ENCODE peak calls at places on chromosomes 16 and 17, in four cellular contexts. Q, I, R and Y are unnamed samples. For H3K36me3, the result is how much of the 10 kb centered on the place peaks cover.

GRCh38 chr17:40121191-40121885 is 433 bp upstream of the MSL1 start:
- DNase-seq in R (peak), I (peak), Q (peak), Y (peak)

GRCh38 chr16:89364603-89365002 is 125.8 kb downstream of the ANKRD11 start:
- DNase-seq in I (no peak), Q (no peak), R (no peak), Y (no peak)

GRCh38 chr17:27552467-27552779 is 78.6 kb upstream of the LGALS9 start:
- DNase-seq in R (no peak), I (no peak), Q (peak), Y (no peak)

GRCh38 chr17:40364121-40364861 is at the start of gene GJD3:
- DNase-seq in R (no peak), Q (no peak), I (no peak), Y (no peak)

GRCh38 chr17:7394452-7395191 is at the start of gene PLSCR3:
- DNase-seq in R (peak), I (peak), Q (peak), Y (peak)

GRCh38 chr17:48483004-48483403 is 47.8 kb downstream of the HOXB1 start:
- DNase-seq in I (no peak), Q (peak), R (no peak), Y (no peak)

GRCh38 chr17:64159051-64159590 is 29.2 kb upstream of the ERN1 start:
- DNase-seq in I (no peak), R (no peak), Q (no peak), Y (no peak)

GRCh38 chr16:64051826-64052225 is 1070.0 kb downstream of the CDH11 start:
- DNase-seq in I (no peak), Q (no peak), R (no peak), Y (no peak)

GRCh38 chr16:80803341-80804060 is 897 bp downstream of the CDYL2 start:
- DNase-seq in R (peak), Q (no peak), I (no peak), Y (peak)

GRCh38 chr17:36849871-36850348 is 87.4 kb upstream of the LHX1 start:
- DNase-seq in R (no peak), Q (peak), I (no peak), Y (no peak)

GRCh38 chr16:84603115-84603816 is 14.6 kb downstream of the COTL1 start:
- DNase-seq in Q (peak), R (peak), I (peak), Y (peak)

GRCh38 chr17:71460943-71461342 is 659.9 kb upstream of the SOX9 start:
- DNase-seq in I (no peak), R (no peak), Q (peak), Y (no peak)

GRCh38 chr17:68035131-68035522 is 408 bp upstream of the KPNA2 start:
- DNase-seq in Q (peak), R (peak), I (peak), Y (peak)

GRCh38 chr17:82866521-82867214 is 26.8 kb upstream of the ZNF750 start:
- DNase-seq in R (no peak), I (no peak), Q (peak), Y (no peak)

GRCh38 chr17:83073389-83074063 is 5.9 kb upstream of the METRNL start:
- DNase-seq in I (peak), R (no peak), Q (no peak), Y (peak)

GRCh38 chr17:1639549-1639948 is 6.0 kb downstream of the SCARF1 start:
- DNase-seq in Q (no peak), I (no peak), R (peak), Y (no peak)

GRCh38 chr17:50626037-50626574 is 8.6 kb upstream of the ABCC3 start:
- DNase-seq in R (peak), I (peak), Q (peak), Y (peak)

GRCh38 chr17:22467720-22468119 is 775.4 kb downstream of the KCNJ18 start:
- DNase-seq in R (no peak), I (no peak), Q (no peak), Y (no peak)

GRCh38 chr17:70552982-70553334 is 383.6 kb downstream of the KCNJ2 start:
- DNase-seq in R (no peak), Q (no peak), I (no peak), Y (no peak)

GRCh38 chr16:88315543-88316105 is 67.1 kb upstream of the ZNF469 start:
- DNase-seq in Q (peak), I (no peak), R (no peak), Y (peak)

GRCh38 chr16:35564889-35565288 is 2105.5 kb downstream of the TP53TG3F start:
- DNase-seq in Q (no peak), I (no peak), R (no peak), Y (no peak)

GRCh38 chr17:45719335-45720071 is 64.6 kb upstream of the CRHR1 start:
- DNase-seq in I (no peak), Q (peak), R (no peak), Y (no peak)

GRCh38 chr17:78174870-78175642 is 6.7 kb downstream of the SYNGR2 start:
- DNase-seq in I (peak), Q (no peak), R (no peak), Y (peak)

GRCh38 chr17:37177234-37177633 is 198.6 kb upstream of the C17orf78 start:
- DNase-seq in I (no peak), R (no peak), Q (no peak), Y (no peak)

GRCh38 chr17:444879-445454 is 92.4 kb upstream of the RPH3AL start:
- DNase-seq in R (no peak), I (no peak), Q (no peak), Y (no peak)

GRCh38 chr16:83992624-83993023 is 24.6 kb downstream of the NECAB2 start:
- DNase-seq in R (no peak), I (no peak), Q (peak), Y (no peak)

GRCh38 chr17:16623282-16623681 is 30.4 kb downstream of the ZNF624 start:
- DNase-seq in Q (no peak), R (no peak), I (no peak), Y (no peak)

GRCh38 chr17:42484304-42484703 is 25.6 kb downstream of the ATP6V0A1 start:
- DNase-seq in I (no peak), R (no peak), Q (no peak), Y (peak)

GRCh38 chr17:3667366-3668278 is 756 bp downstream of the TAX1BP3 start:
- DNase-seq in R (peak), Q (peak), I (peak), Y (peak)

GRCh38 chr17:50047488-50048126 is 8.3 kb upstream of the ITGA3 start:
- DNase-seq in I (no peak), R (no peak), Q (peak), Y (no peak)

GRCh38 chr16:88854306-88855111 is 2.2 kb downstream of the GALNS start:
- DNase-seq in R (no peak), I (no peak), Q (no peak), Y (peak)

GRCh38 chr16:85395913-85396878 is 216.9 kb upstream of the GSE1 start:
- DNase-seq in Q (peak), R (no peak), I (peak), Y (no peak)

GRCh38 chr17:32323784-32324590 is 18.0 kb downstream of the C17orf75 start:
- DNase-seq in R (no peak), I (no peak), Q (peak), Y (no peak)

GRCh38 chr17:2123467-2124251 is 68.8 kb downstream of the HIC1 start:
- DNase-seq in I (no peak), R (no peak), Q (peak), Y (no peak)

GRCh38 chr16:57941016-57941656 is 29.8 kb downstream of the CNGB1 start:
- DNase-seq in I (no peak), Q (peak), R (peak), Y (no peak)

GRCh38 chr17:50583636-50584035 is 23.1 kb downstream of the CACNA1G start:
- DNase-seq in Q (no peak), I (no peak), R (no peak), Y (no peak)

GRCh38 chr17:43839670-43840101 is 6.7 kb upstream of the MPP3 start:
- DNase-seq in I (no peak), Q (no peak), R (no peak), Y (peak)

DNA sequence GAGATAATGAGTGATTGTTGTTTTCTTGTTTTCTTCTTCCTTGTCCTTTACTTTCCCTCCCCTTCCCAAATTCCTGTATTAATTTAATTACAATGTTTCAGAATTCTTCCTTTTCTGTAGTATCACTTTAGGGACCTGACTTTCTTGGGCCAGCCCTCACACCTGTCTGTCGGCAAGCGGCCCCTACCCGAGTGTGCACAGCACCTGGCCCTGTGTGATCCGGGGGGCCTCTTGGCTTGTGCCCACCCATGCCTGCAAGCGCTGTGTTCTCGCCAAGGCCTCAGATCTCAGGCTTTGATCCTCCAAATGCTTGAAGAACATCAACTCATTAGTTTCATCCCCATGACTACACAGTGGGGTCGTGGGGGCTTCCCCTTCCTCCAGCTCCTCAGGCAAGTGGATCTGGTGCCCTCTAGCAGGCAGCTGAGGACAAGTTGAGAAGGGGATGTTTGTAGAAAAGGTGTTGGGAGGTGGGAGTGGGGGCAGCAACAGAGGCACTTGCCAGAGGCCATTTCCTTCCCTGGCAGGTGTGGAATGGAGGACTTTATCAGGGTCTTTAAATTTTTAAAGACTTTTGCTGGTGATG is 15.7 kb upstream of the CDH3 start:
- DNase-seq in Q (no peak), I (no peak), R (no peak), Y (no peak)
- H3K4me3 ChIP-seq in Q (no peak), I (no peak), R (no peak), Y (no peak)

GRCh38 chr16:1987198-1987597 is 2.6 kb upstream of the SYNGR3 start:
- DNase-seq in I (no peak), R (no peak), Q (no peak), Y (no peak)
- H3K36me3 ChIP-seq in I (under half), R (under half), Q (under half), Y (under half)

GRCh38 chr16:87244646-87245197 is 72.5 kb downstream of the C16orf95 start:
- DNase-seq in Q (no peak), R (no peak), I (no peak), Y (no peak)

GRCh38 chr16:87240211-87241134 is 76.7 kb downstream of the C16orf95 start:
- DNase-seq in Q (no peak), I (no peak), R (no peak), Y (no peak)

GRCh38 chr16:87238371-87238715 is 78.8 kb downstream of the C16orf95 start:
- DNase-seq in R (no peak), I (no peak), Q (no peak), Y (no peak)

GRCh38 chr16:87243383-87243964 is 73.7 kb downstream of the C16orf95 start:
- DNase-seq in I (no peak), R (no peak), Q (no peak), Y (no peak)

GRCh38 chr16:87241135-87241771 is 75.9 kb downstream of the C16orf95 start:
- DNase-seq in R (no peak), I (no peak), Q (no peak), Y (no peak)
- H3K4me3 ChIP-seq in R (no peak), I (no peak), Q (no peak), Y (no peak)

DNA sequence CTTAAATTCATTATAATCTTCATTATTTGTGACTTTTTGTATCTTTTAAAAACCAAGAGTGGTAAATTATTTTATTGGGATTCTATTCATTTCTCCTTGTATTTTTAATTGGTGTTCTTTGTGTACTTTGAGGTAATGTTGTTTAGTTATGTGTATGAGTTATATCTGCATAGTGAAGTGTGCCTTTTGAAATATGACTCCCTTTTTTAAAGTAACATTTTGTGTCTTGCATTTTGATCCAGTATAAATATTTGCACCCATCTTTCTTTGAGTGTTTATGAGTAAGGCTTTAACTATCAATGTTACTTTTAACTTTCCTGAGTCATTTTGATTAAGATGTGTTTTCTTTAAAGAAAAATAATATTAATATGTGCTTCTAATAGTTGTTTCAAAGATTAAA is 90.0 kb upstream of the MYOCD start:
- DNase-seq in R (no peak), I (no peak), Q (no peak), Y (no peak)
- H3K36me3 ChIP-seq in R (under half), I (under half), Q (under half), Y (under half)

GRCh38 chr17:8683355-8683754 is 52.8 kb upstream of the MYH10 start:
- DNase-seq in R (no peak), I (no peak), Q (no peak), Y (no peak)

GRCh38 chr17:8681175-8681949 is 50.8 kb upstream of the MYH10 start:
- DNase-seq in I (no peak), R (no peak), Q (no peak), Y (no peak)

GRCh38 chr17:8680850-8681174 is 50.3 kb upstream of the MYH10 start:
- DNase-seq in Q (no peak), I (no peak), R (no peak), Y (no peak)

GRCh38 chr17:8679136-8679535 is 48.6 kb upstream of the MYH10 start:
- DNase-seq in R (no peak), I (no peak), Q (no peak), Y (no peak)

DNA sequence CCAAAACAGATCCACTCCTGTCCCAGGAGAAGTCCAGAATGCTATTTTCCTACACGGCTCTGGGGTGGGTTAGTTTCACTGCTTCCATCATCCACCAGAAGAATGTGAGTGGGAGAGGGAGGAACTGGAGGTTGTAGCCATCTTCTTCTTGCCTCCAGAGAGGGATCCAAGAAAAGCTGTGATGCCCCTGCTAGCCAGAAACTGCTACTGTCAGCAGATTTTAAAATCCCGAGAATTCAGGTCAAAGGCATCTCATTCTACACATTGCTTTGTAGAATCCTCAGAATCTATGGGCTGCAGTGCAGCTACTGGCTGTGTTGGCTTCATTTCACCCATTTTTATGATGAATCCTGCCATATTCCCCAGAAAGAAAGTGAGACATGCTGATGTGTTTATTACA is 49.9 kb upstream of the MYH10 start:
- DNase-seq in Q (no peak), I (no peak), R (no peak), Y (no peak)
- H3K4me3 ChIP-seq in Q (no peak), I (no peak), R (no peak), Y (no peak)

DNA sequence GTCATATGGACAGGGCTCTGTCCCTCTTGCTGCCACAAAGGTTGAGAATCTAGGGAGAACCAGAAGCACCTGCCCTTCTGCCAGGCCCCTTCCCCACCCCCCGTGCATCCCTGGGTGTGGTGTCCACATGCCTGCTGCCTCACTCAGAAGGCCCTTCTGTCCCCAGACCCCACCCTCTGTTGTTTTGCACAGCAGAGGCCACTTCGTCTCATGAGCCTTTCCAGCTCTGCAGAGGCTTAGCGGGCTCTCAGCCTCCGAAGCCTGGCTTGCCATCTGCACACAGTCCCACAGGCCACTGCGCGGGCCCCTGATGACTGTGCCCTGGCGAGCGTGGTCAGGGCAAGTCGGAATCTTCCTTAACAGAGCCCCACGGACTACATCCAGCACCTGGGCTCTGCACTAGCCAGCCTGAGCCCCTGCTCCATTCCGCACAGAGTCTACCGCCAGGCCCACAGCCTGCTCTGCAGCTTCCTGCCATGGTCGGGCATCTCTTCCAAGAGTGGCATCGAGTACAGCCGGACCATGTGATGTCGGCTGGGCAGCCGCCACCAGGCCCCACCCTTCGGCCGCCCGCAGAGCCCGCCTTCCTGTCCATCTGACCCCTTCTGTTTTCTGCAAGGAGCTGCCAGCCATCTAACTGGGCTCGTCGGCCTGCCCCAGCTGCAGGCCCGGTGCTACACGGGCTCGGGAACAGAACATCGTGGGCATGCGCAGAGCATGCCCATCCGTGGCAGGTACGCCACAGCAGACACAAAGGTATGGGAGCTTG is 10.8 kb downstream of the C16orf90 start:
- DNase-seq in Q (no peak), I (no peak), R (no peak), Y (no peak)
- H3K36me3 ChIP-seq in Q (half or more), I (under half), R (under half), Y (under half)

GRCh38 chr17:19002191-19002590 is 2.4 kb downstream of the FAM83G start:
- DNase-seq in R (no peak), Q (no peak), I (no peak), Y (no peak)

GRCh38 chr17:19002805-19003542 is 1.6 kb downstream of the FAM83G start:
- DNase-seq in Q (no peak), R (no peak), I (no peak), Y (no peak)

GRCh38 chr17:19004601-19005441 is at the start of gene FAM83G:
- DNase-seq in Q (peak), I (peak), R (peak), Y (peak)

GRCh38 chr17:19003966-19004600 is 481 bp downstream of the FAM83G start:
- DNase-seq in R (no peak), I (no peak), Q (peak), Y (peak)

DNA sequence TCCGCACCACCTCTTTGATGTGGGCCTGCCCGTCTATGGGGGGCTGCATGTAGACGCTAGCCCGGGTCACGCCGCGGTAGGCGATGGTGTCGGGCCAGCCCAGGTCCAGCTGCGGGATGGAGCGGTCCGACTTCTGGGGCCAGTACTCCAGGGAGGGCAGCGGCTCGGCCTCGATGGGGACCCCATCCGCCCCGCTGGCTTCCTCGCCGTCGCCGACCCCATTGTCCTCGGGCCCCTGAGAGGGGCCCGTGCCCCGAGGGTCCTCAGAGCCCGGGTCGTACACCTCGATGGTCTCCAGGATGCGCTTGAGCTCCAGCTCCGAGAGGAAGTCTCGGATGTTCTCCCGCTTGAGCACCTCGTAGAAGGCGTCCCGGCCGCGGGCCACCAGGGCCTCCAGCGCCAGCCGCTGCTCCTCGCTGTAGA is 1.0 kb downstream of the FAM83G start:
- DNase-seq in R (no peak), I (no peak), Q (no peak), Y (no peak)
- H3K4me3 ChIP-seq in R (peak), I (peak), Q (peak), Y (peak)

DNA sequence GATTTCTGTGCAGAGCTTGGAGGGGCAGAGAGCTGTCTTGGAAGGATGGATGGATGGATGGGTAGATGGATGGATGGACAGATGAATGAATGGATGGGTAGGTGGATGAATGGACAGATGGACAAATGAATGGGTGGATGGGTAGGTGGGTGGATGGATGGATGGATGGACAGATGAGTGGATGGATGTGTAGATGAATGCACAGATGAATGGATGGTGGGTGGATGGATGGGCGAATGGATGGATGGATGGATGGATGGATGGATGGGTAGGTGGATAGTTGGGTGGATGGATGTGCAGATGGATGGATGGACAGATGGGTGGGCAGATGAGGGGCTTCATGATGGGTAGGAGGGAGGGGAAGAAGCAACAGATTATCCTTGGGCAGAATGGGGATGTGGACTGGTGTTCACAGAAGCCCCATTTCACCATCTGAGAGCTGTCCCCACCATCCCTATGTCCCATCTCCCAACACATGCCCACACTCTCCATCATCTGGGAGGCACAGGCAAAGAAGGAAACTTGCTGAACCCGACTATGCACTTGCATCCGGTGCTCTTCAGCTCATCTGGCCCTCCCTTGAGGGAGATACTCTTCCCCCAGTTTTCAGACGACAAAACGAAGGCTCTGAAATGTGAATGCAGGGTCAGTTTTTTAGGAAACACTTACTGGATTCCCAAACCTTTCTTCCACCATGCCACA is 57.2 kb downstream of the IL21R start:
- DNase-seq in I (no peak), R (no peak), Q (no peak), Y (no peak)
- H3K36me3 ChIP-seq in I (under half), R (under half), Q (under half), Y (under half)